ENCODE peak calls at places on chromosomes 16 and 17, in four cellular contexts. One of them, this sample, is unnamed.

GRCh38 chr16:79792952-79793351 is 192.4 kb upstream of the MAF start:
- DNase-seq in GM12891: no peak
- DNase-seq in SK-N-SH: peak; percentile 75
- DNase-seq in HepG2: no peak
- DNase-seq in this sample: no peak

GRCh38 chr17:76735586-76736348 is 1.4 kb downstream of the SRSF2 start:
- DNase-seq in GM12891: no peak
- DNase-seq in SK-N-SH: no peak
- DNase-seq in HepG2: no peak
- DNase-seq in this sample: peak; percentile 15

GRCh38 chr16:56700195-56700594 is 17.9 kb downstream of the MT1X start:
- DNase-seq in GM12891: no peak
- DNase-seq in SK-N-SH: no peak
- DNase-seq in HepG2: no peak
- DNase-seq in this sample: no peak

GRCh38 chr17:73291260-73291801 is 20.5 kb downstream of the CDC42EP4 start:
- DNase-seq in GM12891: peak; percentile 55
- DNase-seq in SK-N-SH: no peak
- DNase-seq in HepG2: no peak
- DNase-seq in this sample: peak; percentile 79

GRCh38 chr16:46853713-46854443 is 22.9 kb upstream of the C16orf87 start:
- DNase-seq in GM12891: peak; percentile 38
- DNase-seq in SK-N-SH: peak; percentile 83
- DNase-seq in HepG2: peak; percentile 81
- DNase-seq in this sample: peak; percentile 62

GRCh38 chr17:19705201-19705600 is 11.2 kb downstream of the SLC47A2 start:
- DNase-seq in GM12891: no peak
- DNase-seq in SK-N-SH: no peak
- DNase-seq in HepG2: no peak
- DNase-seq in this sample: no peak

GRCh38 chr17:41733348-41734138 is 900 bp downstream of the HAP1 start:
- DNase-seq in GM12891: no peak
- DNase-seq in SK-N-SH: peak; percentile 52
- DNase-seq in HepG2: no peak
- DNase-seq in this sample: no peak

GRCh38 chr16:71537643-71538042 is 11.4 kb downstream of the CHST4 start:
- DNase-seq in GM12891: peak; percentile 44
- DNase-seq in SK-N-SH: peak; percentile 36
- DNase-seq in HepG2: peak; percentile 66
- DNase-seq in this sample: peak; percentile 55

GRCh38 chr17:82242698-82242976 is 13.8 kb downstream of the SLC16A3 start:
- DNase-seq in GM12891: no peak
- DNase-seq in SK-N-SH: no peak
- DNase-seq in HepG2: no peak
- DNase-seq in this sample: no peak

GRCh38 chr17:27078296-27078695 is 215.6 kb upstream of the WSB1 start:
- DNase-seq in GM12891: no peak
- DNase-seq in SK-N-SH: no peak
- DNase-seq in HepG2: no peak
- DNase-seq in this sample: no peak

GRCh38 chr17:42378597-42379594 is 9.3 kb downstream of the STAT3 start:
- DNase-seq in GM12891: no peak
- DNase-seq in SK-N-SH: no peak
- DNase-seq in HepG2: no peak
- DNase-seq in this sample: no peak

GRCh38 chr16:30710971-30711370 is 12.0 kb downstream of the SRCAP start:
- DNase-seq in GM12891: no peak
- DNase-seq in SK-N-SH: no peak
- DNase-seq in HepG2: no peak
- DNase-seq in this sample: no peak

GRCh38 chr17:58006563-58006923 is 503 bp downstream of the SRSF1 start:
- DNase-seq in GM12891: no peak
- DNase-seq in SK-N-SH: peak; percentile 86
- DNase-seq in HepG2: peak; percentile 77
- DNase-seq in this sample: peak; percentile 66

GRCh38 chr17:46732754-46733398 is 85.6 kb downstream of the WNT3 start:
- DNase-seq in GM12891: no peak
- DNase-seq in SK-N-SH: no peak
- DNase-seq in HepG2: no peak
- DNase-seq in this sample: no peak

GRCh38 chr16:57993897-57994296 is 6.6 kb downstream of the ZNF319 start:
- DNase-seq in GM12891: no peak
- DNase-seq in SK-N-SH: no peak
- DNase-seq in HepG2: no peak
- DNase-seq in this sample: no peak

GRCh38 chr16:57995721-57996405 is 4.6 kb downstream of the ZNF319 start:
- DNase-seq in GM12891: no peak
- DNase-seq in SK-N-SH: no peak
- DNase-seq in HepG2: no peak
- DNase-seq in this sample: no peak

GRCh38 chr16:57993452-57993851 is 7.0 kb downstream of the ZNF319 start:
- DNase-seq in GM12891: no peak
- DNase-seq in SK-N-SH: no peak
- DNase-seq in HepG2: no peak
- DNase-seq in this sample: no peak

GRCh38 chr16:57994361-57994760 is 6.1 kb downstream of the ZNF319 start:
- DNase-seq in GM12891: no peak
- DNase-seq in SK-N-SH: no peak
- DNase-seq in HepG2: no peak
- DNase-seq in this sample: no peak

GRCh38 chr16:57994778-57995177 is 5.7 kb downstream of the ZNF319 start:
- DNase-seq in GM12891: peak; percentile 62
- DNase-seq in SK-N-SH: peak; percentile 64
- DNase-seq in HepG2: peak; percentile 44
- DNase-seq in this sample: peak; percentile 77
- TF ChIP-seq TAF1 in GM12891: no peak
- TF ChIP-seq TAF1 in SK-N-SH: no peak
- TF ChIP-seq TAF1 in HepG2: no peak
- TF ChIP-seq TAF1 in this sample: no peak

DNA sequence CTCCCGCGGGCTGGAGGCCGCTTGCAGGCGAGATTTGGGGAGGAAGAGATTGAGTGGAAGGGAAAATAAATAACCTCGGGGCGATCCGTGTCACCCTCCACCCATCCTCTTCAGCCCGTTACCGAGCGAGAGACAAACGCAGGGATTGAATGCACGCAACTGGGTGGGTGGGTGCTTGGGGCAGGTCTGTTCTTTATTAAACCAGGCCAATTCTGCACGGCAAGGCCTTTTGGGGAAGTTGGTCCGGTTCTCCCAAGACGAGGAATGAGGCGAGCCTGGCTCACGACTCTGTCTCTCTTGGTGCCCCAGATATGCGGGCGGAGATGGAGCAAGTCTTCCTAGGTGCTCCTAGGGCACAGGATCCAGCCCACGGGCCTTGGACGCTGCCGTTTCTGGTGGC is 396 bp upstream of the HOXB7 start:
- DNase-seq in GM12891: no peak
- DNase-seq in SK-N-SH: no peak
- DNase-seq in HepG2: no peak
- DNase-seq in this sample: no peak
- TF ChIP-seq TAF1 in GM12891: no peak
- TF ChIP-seq TAF1 in SK-N-SH: no peak
- TF ChIP-seq TAF1 in HepG2: no peak
- TF ChIP-seq TAF1 in this sample: no peak

DNA sequence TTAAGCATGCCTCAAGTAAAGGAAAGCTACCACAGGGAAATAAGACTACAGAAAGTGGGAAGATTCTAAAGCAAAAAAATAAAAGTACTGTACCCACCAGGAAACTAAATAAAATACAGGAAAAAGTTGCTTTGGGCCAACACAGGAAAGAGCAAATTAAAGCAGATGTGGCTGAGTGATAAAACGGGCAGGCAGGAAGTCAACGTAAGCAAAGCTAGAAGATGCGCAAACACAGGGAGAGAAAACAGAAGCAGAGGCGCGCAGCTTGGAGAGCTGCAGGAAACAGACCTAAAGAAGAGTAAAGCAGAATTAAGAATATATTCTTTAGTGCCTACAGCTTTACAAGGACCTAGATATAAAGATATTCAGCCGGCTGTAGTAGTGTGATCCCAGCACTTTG is 21.7 kb downstream of the USP36 start:
- DNase-seq in GM12891: no peak
- DNase-seq in SK-N-SH: peak; percentile 51
- DNase-seq in HepG2: no peak
- DNase-seq in this sample: no peak
- TF ChIP-seq TAF1 in GM12891: no peak
- TF ChIP-seq TAF1 in SK-N-SH: no peak
- TF ChIP-seq TAF1 in HepG2: no peak
- TF ChIP-seq TAF1 in this sample: no peak

GRCh38 chr16:28155293-28155692 is 56.5 kb downstream of the XPO6 start:
- DNase-seq in GM12891: no peak
- DNase-seq in SK-N-SH: no peak
- DNase-seq in HepG2: no peak
- DNase-seq in this sample: no peak
- TF ChIP-seq TAF1 in GM12891: no peak
- TF ChIP-seq TAF1 in SK-N-SH: no peak
- TF ChIP-seq TAF1 in HepG2: no peak
- TF ChIP-seq TAF1 in this sample: no peak

GRCh38 chr17:4852504-4853075 is 19.4 kb downstream of the MINK1 start:
- DNase-seq in GM12891: no peak
- DNase-seq in SK-N-SH: peak; percentile 48
- DNase-seq in HepG2: peak; percentile 17
- DNase-seq in this sample: peak; percentile 41
- TF ChIP-seq TAF1 in GM12891: no peak
- TF ChIP-seq TAF1 in SK-N-SH: no peak
- TF ChIP-seq TAF1 in HepG2: no peak
- TF ChIP-seq TAF1 in this sample: no peak

GRCh38 chr17:79109584-79109983 is 35.0 kb downstream of the ENGASE start:
- DNase-seq in GM12891: no peak
- DNase-seq in SK-N-SH: peak; percentile 79
- DNase-seq in HepG2: no peak
- DNase-seq in this sample: no peak
- TF ChIP-seq TAF1 in GM12891: no peak
- TF ChIP-seq TAF1 in SK-N-SH: no peak
- TF ChIP-seq TAF1 in HepG2: no peak
- TF ChIP-seq TAF1 in this sample: no peak

GRCh38 chr17:65099475-65099874 is 37.7 kb upstream of the RGS9 start:
- DNase-seq in GM12891: no peak
- DNase-seq in SK-N-SH: no peak
- DNase-seq in HepG2: no peak
- DNase-seq in this sample: no peak

GRCh38 chr17:65101371-65101770 is 35.8 kb upstream of the RGS9 start:
- DNase-seq in GM12891: no peak
- DNase-seq in SK-N-SH: peak; percentile 39
- DNase-seq in HepG2: no peak
- DNase-seq in this sample: no peak

GRCh38 chr17:65100316-65101140 is 36.6 kb upstream of the RGS9 start:
- DNase-seq in GM12891: peak; percentile 65
- DNase-seq in SK-N-SH: peak; percentile 96
- DNase-seq in HepG2: peak; percentile 66
- DNase-seq in this sample: peak; percentile 89

GRCh38 chr17:65102235-65102634 is 34.9 kb upstream of the RGS9 start:
- DNase-seq in GM12891: no peak
- DNase-seq in SK-N-SH: no peak
- DNase-seq in HepG2: no peak
- DNase-seq in this sample: no peak

GRCh38 chr17:65099941-65100315 is 37.2 kb upstream of the RGS9 start:
- DNase-seq in GM12891: peak; percentile 67
- DNase-seq in SK-N-SH: no peak
- DNase-seq in HepG2: peak; percentile 29
- DNase-seq in this sample: no peak
- TF ChIP-seq TAF1 in GM12891: no peak
- TF ChIP-seq TAF1 in SK-N-SH: no peak
- TF ChIP-seq TAF1 in HepG2: no peak
- TF ChIP-seq TAF1 in this sample: no peak

DNA sequence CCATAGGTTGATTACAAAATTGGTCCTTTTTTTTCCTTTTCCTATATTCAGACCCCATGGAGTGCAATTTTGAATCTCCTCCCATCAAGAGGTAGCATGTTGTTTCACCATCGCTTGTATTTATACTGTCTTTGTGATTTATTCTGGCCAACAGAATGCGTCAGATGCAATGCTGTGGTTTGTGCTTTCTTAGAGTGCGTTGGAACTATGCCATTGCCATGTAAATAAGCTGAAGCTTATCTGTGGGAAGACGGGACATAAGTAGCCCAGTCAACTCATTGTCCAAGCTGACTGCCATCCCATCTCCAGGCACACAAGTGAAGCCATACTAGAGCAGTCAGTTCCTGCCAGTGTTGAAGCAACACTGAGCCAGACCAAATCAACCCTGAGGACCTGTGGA is 1339.3 kb upstream of the GOT2 start:
- DNase-seq in GM12891: no peak
- DNase-seq in SK-N-SH: no peak
- DNase-seq in HepG2: no peak
- DNase-seq in this sample: no peak
- TF ChIP-seq TAF1 in GM12891: no peak
- TF ChIP-seq TAF1 in SK-N-SH: no peak
- TF ChIP-seq TAF1 in HepG2: no peak
- TF ChIP-seq TAF1 in this sample: no peak

GRCh38 chr16:3509470-3509928 is 8.7 kb downstream of the CLUAP1 start:
- DNase-seq in GM12891: peak; percentile 66
- DNase-seq in SK-N-SH: no peak
- DNase-seq in HepG2: no peak
- DNase-seq in this sample: peak; percentile 12
- TF ChIP-seq TAF1 in GM12891: no peak
- TF ChIP-seq TAF1 in SK-N-SH: no peak
- TF ChIP-seq TAF1 in HepG2: no peak
- TF ChIP-seq TAF1 in this sample: no peak

This sample was measured in K562.